ENCODE peak calls at places on chromosomes 2 and 18, in ten cellular contexts. K is psoas muscle; L is RPMI7951; G is tibial artery; Z is AG04449; I is effector CD4-positive, alpha-beta T cell; S is DMS 273 treated with DMSO at 0.1 percent for 48 hours; H is Calu3; V is GM06990; P is tibial nerve. T is an unnamed sample.

GRCh38 chr18:37577051-37577611 is 11.5 kb upstream of the CELF4 start:
- DNase-seq in K (no peak), L (no peak), G (no peak), Z (no peak), I (no peak), S (no peak), H (no peak), V (no peak), P (no peak), T (no peak)

GRCh38 chr2:239357954-239358754 is 42.7 kb downstream of the HDAC4 start:
- DNase-seq in K (peak), L (no peak), G (no peak), Z (no peak), I (no peak), S (no peak), H (no peak), V (no peak), P (no peak), T (no peak)

GRCh38 chr2:185337033-185337432 is 401.6 kb upstream of the FSIP2 start:
- DNase-seq in K (no peak), L (no peak), G (no peak), Z (no peak), I (no peak), S (no peak), H (no peak), V (no peak), P (no peak), T (no peak)

GRCh38 chr2:238092486-238093035 is 7.6 kb upstream of the ESPNL start:
- DNase-seq in K (peak), L (no peak), G (peak), Z (no peak), I (no peak), S (no peak), H (no peak), V (no peak), P (no peak), T (no peak)

GRCh38 chr2:29485631-29486030 is 370.4 kb downstream of the CLIP4 start:
- DNase-seq in K (no peak), L (peak), G (no peak), Z (no peak), I (no peak), S (no peak), H (no peak), V (no peak), P (no peak), T (no peak)

GRCh38 chr18:22347624-22348511 is 69.8 kb downstream of the CTAGE1 start:
- DNase-seq in K (no peak), L (no peak), G (peak), Z (no peak), I (no peak), S (no peak), H (peak), V (no peak), P (no peak), T (no peak)

GRCh38 chr18:39960545-39960944 is 1994.5 kb upstream of the PIK3C3 start:
- DNase-seq in K (no peak), L (no peak), G (no peak), Z (no peak), I (no peak), S (no peak), H (no peak), V (no peak), P (no peak), T (no peak)

GRCh38 chr2:73886357-73886756 is 6.5 kb upstream of the ACTG2 start:
- DNase-seq in K (no peak), L (no peak), G (no peak), Z (no peak), I (no peak), S (no peak), H (no peak), V (no peak), P (no peak), T (no peak)

GRCh38 chr2:38073211-38074005 is 2.5 kb downstream of the CYP1B1 start:
- DNase-seq in K (peak), L (no peak), G (no peak), Z (no peak), I (no peak), S (no peak), H (no peak), V (peak), P (no peak), T (no peak)

GRCh38 chr2:20178404-20179178 is 46.3 kb downstream of the SDC1 start:
- DNase-seq in K (no peak), L (no peak), G (peak), Z (no peak), I (no peak), S (no peak), H (no peak), V (no peak), P (no peak), T (no peak)

GRCh38 chr2:179486969-179487752 is 222.5 kb upstream of the SESTD1 start:
- DNase-seq in K (no peak), L (peak), G (no peak), Z (no peak), I (no peak), S (no peak), H (no peak), V (no peak), P (no peak), T (no peak)

GRCh38 chr2:50514881-50515280 is 517.1 kb downstream of the NRXN1 start:
- DNase-seq in K (no peak), L (no peak), G (no peak), Z (no peak), I (no peak), S (peak), H (no peak), V (no peak), P (no peak), T (no peak)

GRCh38 chr2:234074751-234075520 is 24.4 kb downstream of the SPP2 start:
- DNase-seq in K (no peak), L (peak), G (no peak), Z (no peak), I (no peak), S (peak), H (no peak), V (no peak), P (no peak), T (no peak)

GRCh38 chr18:34031810-34032209 is 192.9 kb downstream of the NOL4 start:
- DNase-seq in K (no peak), L (no peak), G (no peak), Z (no peak), I (no peak), S (no peak), H (no peak), V (no peak), P (no peak), T (no peak)

GRCh38 chr2:212537311-212538155 is 1.1 kb downstream of the ERBB4 start:
- DNase-seq in K (peak), L (no peak), G (peak), Z (no peak), I (no peak), S (no peak), H (peak), V (peak), P (peak), T (no peak)

GRCh38 chr2:219995409-219995808 is 368.0 kb downstream of the SLC4A3 start:
- DNase-seq in K (no peak), L (no peak), G (no peak), Z (no peak), I (no peak), S (no peak), H (no peak), V (no peak), P (no peak), T (no peak)